ENCODE peak calls at places on chromosome 5, in five cellular contexts. P, R, X, T and E are unnamed samples.

GRCh38 chr5:37272564-37272963 is 23.4 kb upstream of the CPLANE1 start:
- DNase-seq in P (no peak), R (peak; percentile 16), X (no peak), T (no peak), E (peak; percentile 45)

GRCh38 chr5:67672633-67673032 is 476.0 kb upstream of the CD180 start:
- DNase-seq in P (no peak), R (no peak), X (no peak), T (no peak), E (no peak)

GRCh38 chr5:168712280-168712924 is 133.2 kb upstream of the PANK3 start:
- DNase-seq in P (peak; percentile 68), R (no peak), X (no peak), T (no peak), E (no peak)

GRCh38 chr5:36744041-36744677 is 132.4 kb upstream of the NIPBL start:
- DNase-seq in P (no peak), R (no peak), X (no peak), T (peak; percentile 74), E (peak; percentile 94)

GRCh38 chr5:113081881-113082546 is 105.4 kb downstream of the DCP2 start:
- DNase-seq in P (no peak), R (no peak), X (no peak), T (no peak), E (no peak)

GRCh38 chr5:77957-78804 is 13.8 kb upstream of the PLEKHG4B start:
- DNase-seq in P (peak; percentile 40), R (no peak), X (peak; percentile 28), T (no peak), E (no peak)

GRCh38 chr5:12003680-12004079 is 99.4 kb upstream of the CTNND2 start:
- DNase-seq in P (no peak), R (no peak), X (no peak), T (no peak), E (no peak)

GRCh38 chr5:79069488-79070001 is at the start of the genes BHMT2 and DMGDH:
- DNase-seq in P (no peak), R (peak; percentile 27), X (no peak), T (no peak), E (no peak)

GRCh38 chr5:66542728-66543127 is 53.5 kb upstream of the MAST4 start:
- DNase-seq in P (no peak), R (no peak), X (no peak), T (no peak), E (no peak)

GRCh38 chr5:178238711-178239592 is 6.3 kb upstream of the PHYKPL start:
- DNase-seq in P (peak; percentile 52), R (no peak), X (no peak), T (no peak), E (no peak)

GRCh38 chr5:165360366-165361142 is 1855.1 kb downstream of the MAT2B start:
- DNase-seq in P (no peak), R (no peak), X (no peak), T (no peak), E (no peak)

GRCh38 chr5:40681351-40682311 is 1.9 kb downstream of the PTGER4 start:
- DNase-seq in P (peak; percentile 30), R (peak; percentile 33), X (peak; percentile 57), T (no peak), E (peak; percentile 65)

GRCh38 chr5:130400091-130400490 is 495.8 kb downstream of the CHSY3 start:
- DNase-seq in P (no peak), R (no peak), X (no peak), T (no peak), E (no peak)

GRCh38 chr5:171825046-171825445 is 39.4 kb downstream of the SMIM23 start:
- DNase-seq in P (no peak), R (no peak), X (no peak), T (no peak), E (no peak)

GRCh38 chr5:150862070-150862469 is 15.7 kb downstream of the IRGM start:
- DNase-seq in P (no peak), R (no peak), X (no peak), T (no peak), E (no peak)

GRCh38 chr5:33891731-33892418 is at the start of gene ADAMTS12:
- DNase-seq in P (peak; percentile 26), R (peak; percentile 15), X (no peak), T (peak; percentile 58), E (no peak)

GRCh38 chr5:123091258-123091987 is 2.4 kb downstream of the PRDM6 start:
- DNase-seq in P (no peak), R (no peak), X (no peak), T (no peak), E (no peak)

GRCh38 chr5:102283111-102283797 is 12.8 kb downstream of the SLCO4C1 start:
- DNase-seq in P (no peak), R (no peak), X (no peak), T (no peak), E (no peak)

GRCh38 chr5:143153332-143154119 is 250.0 kb downstream of the NR3C1 start:
- DNase-seq in P (no peak), R (peak; percentile 28), X (no peak), T (no peak), E (no peak)

GRCh38 chr5:160312960-160313734 is 783 bp upstream of the CCNJL start:
- DNase-seq in P (no peak), R (no peak), X (no peak), T (peak; percentile 50), E (no peak)

GRCh38 chr5:10611290-10611689 is 47.4 kb downstream of the ANKRD33B start:
- DNase-seq in P (no peak), R (no peak), X (no peak), T (no peak), E (no peak)

GRCh38 chr5:116448450-116448849 is 126.2 kb downstream of the SEMA6A start:
- DNase-seq in P (no peak), R (no peak), X (no peak), T (peak; percentile 25), E (no peak)